ENCODE peak calls at places on chromosomes 1 and 21, in nine cellular contexts. One of them, this sample, is unnamed.

GRCh38 chr1:208131631-208132286 is 112.4 kb downstream of the PLXNA2 start:
- DNase-seq in vagina: no peak
- DNase-seq in H1: no peak
- DNase-seq in transverse colon: no peak
- DNase-seq in stomach: no peak
- DNase-seq in endothelial cell of umbilical vein: no peak
- DNase-seq in breast epithelium: no peak
- DNase-seq in suprapubic skin: no peak
- DNase-seq in prostate gland: no peak
- DNase-seq in this sample: no peak

GRCh38 chr1:87174726-87175237 is 153.9 kb upstream of the LMO4 start:
- DNase-seq in H1: no peak
- DNase-seq in stomach: no peak
- DNase-seq in breast epithelium: no peak
- DNase-seq in transverse colon: no peak
- DNase-seq in endothelial cell of umbilical vein: no peak
- DNase-seq in prostate gland: no peak
- DNase-seq in suprapubic skin: no peak
- DNase-seq in vagina: no peak
- DNase-seq in this sample: no peak

GRCh38 chr1:241610056-241610815 is 29.9 kb downstream of the CHML start:
- DNase-seq in stomach: peak; percentile 33
- DNase-seq in breast epithelium: no peak
- DNase-seq in endothelial cell of umbilical vein: peak; percentile 78
- DNase-seq in transverse colon: peak; percentile 35
- DNase-seq in suprapubic skin: no peak
- DNase-seq in H1: no peak
- DNase-seq in prostate gland: peak; percentile 57
- DNase-seq in vagina: no peak
- DNase-seq in this sample: no peak

GRCh38 chr1:109978761-109979488 is 5.6 kb upstream of the AHCYL1 start:
- DNase-seq in prostate gland: no peak
- DNase-seq in H1: no peak
- DNase-seq in endothelial cell of umbilical vein: peak; percentile 74
- DNase-seq in transverse colon: no peak
- DNase-seq in stomach: no peak
- DNase-seq in suprapubic skin: no peak
- DNase-seq in breast epithelium: no peak
- DNase-seq in vagina: no peak
- DNase-seq in this sample: no peak

GRCh38 chr1:56531624-56532358 is 47.6 kb downstream of the PLPP3 start:
- DNase-seq in stomach: no peak
- DNase-seq in prostate gland: no peak
- DNase-seq in transverse colon: no peak
- DNase-seq in endothelial cell of umbilical vein: no peak
- DNase-seq in suprapubic skin: no peak
- DNase-seq in breast epithelium: no peak
- DNase-seq in H1: no peak
- DNase-seq in vagina: no peak
- DNase-seq in this sample: no peak

GRCh38 chr21:14956826-14957225 is 108.0 kb downstream of the NRIP1 start:
- DNase-seq in vagina: no peak
- DNase-seq in stomach: no peak
- DNase-seq in transverse colon: no peak
- DNase-seq in suprapubic skin: no peak
- DNase-seq in endothelial cell of umbilical vein: peak; percentile 15
- DNase-seq in breast epithelium: no peak
- DNase-seq in prostate gland: no peak
- DNase-seq in H1: no peak
- DNase-seq in this sample: no peak

GRCh38 chr1:27400035-27400962 is 7.9 kb downstream of the GPR3 start:
- DNase-seq in endothelial cell of umbilical vein: no peak
- DNase-seq in suprapubic skin: no peak
- DNase-seq in transverse colon: no peak
- DNase-seq in prostate gland: no peak
- DNase-seq in H1: no peak
- DNase-seq in stomach: no peak
- DNase-seq in breast epithelium: no peak
- DNase-seq in vagina: no peak
- DNase-seq in this sample: no peak

GRCh38 chr1:101379939-101380338 is 143.1 kb downstream of the S1PR1 start:
- DNase-seq in vagina: no peak
- DNase-seq in H1: no peak
- DNase-seq in breast epithelium: no peak
- DNase-seq in endothelial cell of umbilical vein: no peak
- DNase-seq in suprapubic skin: no peak
- DNase-seq in stomach: no peak
- DNase-seq in prostate gland: no peak
- DNase-seq in transverse colon: no peak
- DNase-seq in this sample: no peak

GRCh38 chr1:36248250-36248894 is 24.1 kb downstream of the THRAP3 start:
- DNase-seq in vagina: peak; percentile 87
- DNase-seq in transverse colon: peak; percentile 53
- DNase-seq in stomach: peak; percentile 62
- DNase-seq in breast epithelium: peak; percentile 62
- DNase-seq in H1: no peak
- DNase-seq in prostate gland: peak; percentile 58
- DNase-seq in suprapubic skin: no peak
- DNase-seq in endothelial cell of umbilical vein: peak; percentile 59
- DNase-seq in this sample: no peak

GRCh38 chr1:26784023-26784871 is 3.5 kb upstream of the PIGV start:
- DNase-seq in stomach: peak; percentile 84
- DNase-seq in vagina: no peak
- DNase-seq in suprapubic skin: no peak
- DNase-seq in transverse colon: peak; percentile 78
- DNase-seq in endothelial cell of umbilical vein: peak; percentile 60
- DNase-seq in prostate gland: peak; percentile 16
- DNase-seq in breast epithelium: no peak
- DNase-seq in H1: no peak
- DNase-seq in this sample: no peak

GRCh38 chr1:212769372-212770167 is 22.0 kb downstream of the NSL1 start:
- DNase-seq in vagina: no peak
- DNase-seq in suprapubic skin: no peak
- DNase-seq in breast epithelium: no peak
- DNase-seq in stomach: no peak
- DNase-seq in transverse colon: no peak
- DNase-seq in prostate gland: no peak
- DNase-seq in H1: no peak
- DNase-seq in endothelial cell of umbilical vein: no peak
- DNase-seq in this sample: no peak

GRCh38 chr1:230825061-230825803 is 43.1 kb downstream of the C1orf198 start:
- DNase-seq in prostate gland: no peak
- DNase-seq in endothelial cell of umbilical vein: peak; percentile 49
- DNase-seq in stomach: peak; percentile 44
- DNase-seq in vagina: no peak
- DNase-seq in breast epithelium: peak; percentile 58
- DNase-seq in transverse colon: no peak
- DNase-seq in suprapubic skin: no peak
- DNase-seq in H1: no peak
- DNase-seq in this sample: no peak

GRCh38 chr21:44020551-44020950 is 8.4 kb downstream of the TRAPPC10 start:
- DNase-seq in endothelial cell of umbilical vein: no peak
- DNase-seq in suprapubic skin: peak; percentile 40
- DNase-seq in transverse colon: no peak
- DNase-seq in vagina: no peak
- DNase-seq in prostate gland: no peak
- DNase-seq in stomach: no peak
- DNase-seq in H1: no peak
- DNase-seq in breast epithelium: no peak
- DNase-seq in this sample: no peak

GRCh38 chr1:94020764-94021579 is 100.0 kb downstream of the ABCA4 start:
- DNase-seq in vagina: no peak
- DNase-seq in H1: no peak
- DNase-seq in transverse colon: no peak
- DNase-seq in stomach: no peak
- DNase-seq in prostate gland: no peak
- DNase-seq in endothelial cell of umbilical vein: peak; percentile 83
- DNase-seq in breast epithelium: no peak
- DNase-seq in suprapubic skin: no peak
- DNase-seq in this sample: no peak

GRCh38 chr1:58447891-58448290 is 98.6 kb downstream of the OMA1 start:
- DNase-seq in suprapubic skin: no peak
- DNase-seq in vagina: no peak
- DNase-seq in breast epithelium: no peak
- DNase-seq in H1: no peak
- DNase-seq in endothelial cell of umbilical vein: no peak
- DNase-seq in stomach: no peak
- DNase-seq in prostate gland: no peak
- DNase-seq in transverse colon: no peak
- DNase-seq in this sample: no peak

GRCh38 chr1:187143783-187144182 is 315.0 kb downstream of the PLA2G4A start:
- DNase-seq in vagina: no peak
- DNase-seq in transverse colon: no peak
- DNase-seq in suprapubic skin: no peak
- DNase-seq in prostate gland: no peak
- DNase-seq in H1: no peak
- DNase-seq in stomach: no peak
- DNase-seq in breast epithelium: no peak
- DNase-seq in endothelial cell of umbilical vein: no peak
- DNase-seq in this sample: no peak

GRCh38 chr1:85200870-85201339 is at the start of gene SYDE2:
- DNase-seq in suprapubic skin: no peak
- DNase-seq in stomach: peak; percentile 82
- DNase-seq in prostate gland: peak; percentile 71
- DNase-seq in endothelial cell of umbilical vein: peak; percentile 72
- DNase-seq in vagina: no peak
- DNase-seq in transverse colon: peak; percentile 84
- DNase-seq in H1: peak; percentile 46
- DNase-seq in breast epithelium: peak; percentile 48
- DNase-seq in this sample: peak; percentile 93
- TF ChIP-seq POLR2AphosphoS5 in suprapubic skin: no peak
- TF ChIP-seq POLR2AphosphoS5 in stomach: peak; percentile 90
- TF ChIP-seq POLR2AphosphoS5 in prostate gland: peak; percentile 27
- TF ChIP-seq POLR2AphosphoS5 in endothelial cell of umbilical vein: peak; percentile 62
- TF ChIP-seq POLR2AphosphoS5 in vagina: no peak
- TF ChIP-seq POLR2AphosphoS5 in transverse colon: peak; percentile 93
- TF ChIP-seq POLR2AphosphoS5 in H1: peak; percentile 71
- TF ChIP-seq POLR2AphosphoS5 in breast epithelium: peak; percentile 60
- TF ChIP-seq POLR2AphosphoS5 in this sample: peak; percentile 86

GRCh38 chr1:37519613-37520012 is 5.0 kb upstream of the MEAF6 start:
- DNase-seq in suprapubic skin: no peak
- DNase-seq in stomach: no peak
- DNase-seq in prostate gland: no peak
- DNase-seq in endothelial cell of umbilical vein: no peak
- DNase-seq in breast epithelium: peak; percentile 10
- DNase-seq in vagina: no peak
- DNase-seq in transverse colon: no peak
- DNase-seq in H1: no peak
- DNase-seq in this sample: no peak

GRCh38 chr1:37517569-37517968 is 3.0 kb upstream of the MEAF6 start:
- DNase-seq in transverse colon: no peak
- DNase-seq in vagina: no peak
- DNase-seq in endothelial cell of umbilical vein: no peak
- DNase-seq in stomach: no peak
- DNase-seq in prostate gland: no peak
- DNase-seq in breast epithelium: no peak
- DNase-seq in suprapubic skin: no peak
- DNase-seq in H1: no peak
- DNase-seq in this sample: no peak

GRCh38 chr1:37513795-37514349 is 694 bp downstream of the MEAF6 start:
- DNase-seq in transverse colon: peak; percentile 33
- DNase-seq in prostate gland: no peak
- DNase-seq in breast epithelium: peak; percentile 22
- DNase-seq in endothelial cell of umbilical vein: peak; percentile 39
- DNase-seq in suprapubic skin: no peak
- DNase-seq in H1: no peak
- DNase-seq in vagina: no peak
- DNase-seq in stomach: peak; percentile 27
- DNase-seq in this sample: peak; percentile 81

GRCh38 chr1:37514350-37515184 is at the start of gene MEAF6:
- DNase-seq in vagina: peak; percentile 86
- DNase-seq in prostate gland: peak; percentile 77
- DNase-seq in suprapubic skin: peak; percentile 91
- DNase-seq in endothelial cell of umbilical vein: peak; percentile 85
- DNase-seq in stomach: peak; percentile 86
- DNase-seq in breast epithelium: peak; percentile 62
- DNase-seq in transverse colon: peak; percentile 86
- DNase-seq in H1: peak; percentile 46
- DNase-seq in this sample: peak; percentile 96

DNA sequence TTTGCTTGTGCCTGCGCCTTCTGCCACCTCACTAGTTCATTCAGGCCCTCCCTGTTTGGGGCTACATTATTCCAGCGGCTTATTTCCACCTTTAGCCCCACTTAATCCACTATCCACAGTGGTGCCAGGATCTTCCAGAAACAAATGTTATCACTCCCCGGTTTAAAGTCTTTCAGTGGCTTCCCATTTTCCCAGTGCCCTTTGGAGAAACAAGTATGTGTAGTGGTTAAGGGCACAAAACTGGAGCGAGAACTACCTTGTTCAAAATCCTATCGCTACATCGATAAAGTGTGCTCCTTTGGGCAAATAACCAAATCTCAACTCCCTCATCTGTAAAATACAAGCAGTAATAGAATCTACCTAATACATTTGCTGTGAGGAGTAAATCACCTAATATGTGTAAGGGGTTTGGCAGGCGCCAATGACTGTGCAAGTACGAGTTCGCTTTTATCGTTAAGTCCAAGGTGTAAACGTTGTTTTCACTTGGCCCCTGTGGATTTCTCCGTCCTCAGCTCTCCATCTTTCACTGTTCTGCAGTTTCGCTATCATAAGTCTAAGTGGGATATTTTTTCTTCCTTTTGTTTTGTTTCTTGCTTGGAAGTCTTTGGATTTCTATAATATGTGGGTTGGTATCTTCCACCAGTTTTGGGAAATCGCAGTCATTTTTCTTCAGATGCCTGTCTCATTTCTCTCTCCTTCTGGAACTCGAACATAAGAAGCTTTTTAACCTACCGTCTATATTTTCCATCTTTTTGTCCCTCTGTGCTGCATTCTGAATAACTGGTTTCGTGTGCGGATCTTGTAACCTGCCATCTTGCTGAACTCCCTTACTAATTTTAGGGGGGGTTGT is 844 bp upstream of the MEAF6 start:
- DNase-seq in transverse colon: no peak
- DNase-seq in stomach: no peak
- DNase-seq in suprapubic skin: no peak
- DNase-seq in endothelial cell of umbilical vein: no peak
- DNase-seq in breast epithelium: peak; percentile 16
- DNase-seq in prostate gland: no peak
- DNase-seq in H1: no peak
- DNase-seq in vagina: no peak
- DNase-seq in this sample: no peak
- H3K4me3 ChIP-seq in transverse colon: peak overlapping the region; percentile 96
- H3K4me3 ChIP-seq in stomach: peak overlapping the region; percentile 94
- H3K4me3 ChIP-seq in suprapubic skin: peak overlapping the region; percentile 87
- H3K4me3 ChIP-seq in endothelial cell of umbilical vein: peak overlapping the region; percentile 72
- H3K4me3 ChIP-seq in breast epithelium: peak overlapping the region; percentile 96
- H3K4me3 ChIP-seq in prostate gland: peak overlapping the region; percentile 98
- H3K4me3 ChIP-seq in H1: peak overlapping the region; percentile 69
- H3K4me3 ChIP-seq in vagina: peak overlapping the region; percentile 93
- H3K4me3 ChIP-seq in this sample: peak overlapping the region; percentile 100

GRCh38 chr21:34201001-34201400 is 127.6 kb downstream of the MRPS6 start:
- DNase-seq in transverse colon: no peak
- DNase-seq in H1: no peak
- DNase-seq in endothelial cell of umbilical vein: no peak
- DNase-seq in prostate gland: no peak
- DNase-seq in stomach: no peak
- DNase-seq in vagina: no peak
- DNase-seq in suprapubic skin: no peak
- DNase-seq in breast epithelium: no peak
- DNase-seq in this sample: no peak
- H3K4me1 ChIP-seq in transverse colon: peaks cover 6% of the 10 kb centered on the region
- H3K4me1 ChIP-seq in H1: peaks cover 19% of the 10 kb centered on the region
- H3K4me1 ChIP-seq in endothelial cell of umbilical vein: peaks cover 6% of the 10 kb centered on the region
- H3K4me1 ChIP-seq in prostate gland: no peaks in the 10 kb centered on the region
- H3K4me1 ChIP-seq in stomach: peaks cover 6% of the 10 kb centered on the region
- H3K4me1 ChIP-seq in vagina: peaks cover 36% of the 10 kb centered on the region
- H3K4me1 ChIP-seq in suprapubic skin: peaks cover 19% of the 10 kb centered on the region
- H3K4me1 ChIP-seq in breast epithelium: no peaks in the 10 kb centered on the region
- H3K4me1 ChIP-seq in this sample: peaks cover 13% of the 10 kb centered on the region

GRCh38 chr21:39385299-39386145 is 36.6 kb upstream of the HMGN1 start:
- DNase-seq in endothelial cell of umbilical vein: peak; percentile 77
- DNase-seq in H1: no peak
- DNase-seq in suprapubic skin: peak; percentile 88
- DNase-seq in transverse colon: peak; percentile 90
- DNase-seq in breast epithelium: peak; percentile 66
- DNase-seq in vagina: no peak
- DNase-seq in stomach: peak; percentile 92
- DNase-seq in prostate gland: peak; percentile 51
- DNase-seq in this sample: peak; percentile 94
- TF ChIP-seq POLR2AphosphoS5 in endothelial cell of umbilical vein: no peak
- TF ChIP-seq POLR2AphosphoS5 in H1: no peak
- TF ChIP-seq POLR2AphosphoS5 in suprapubic skin: no peak
- TF ChIP-seq POLR2AphosphoS5 in transverse colon: peak; percentile 34
- TF ChIP-seq POLR2AphosphoS5 in breast epithelium: no peak
- TF ChIP-seq POLR2AphosphoS5 in vagina: peak; percentile 23
- TF ChIP-seq POLR2AphosphoS5 in stomach: peak; percentile 71
- TF ChIP-seq POLR2AphosphoS5 in prostate gland: peak; percentile 70
- TF ChIP-seq POLR2AphosphoS5 in this sample: peak; percentile 69

This sample was measured in spleen.